ENCODE peak calls at places on chromosomes 1 and 21, in four cellular contexts. One of them, this sample, is unnamed.
A peak's percentile ranks its signal among the peaks of the same experiment; 100 is the strongest.

GRCh38 chr1:91750398-91750996 is 135.5 kb downstream of the TGFBR3 start:
- DNase-seq in WTC11: no peak
- DNase-seq in K562: no peak
- DNase-seq in HepG2: no peak
- DNase-seq in this sample: no peak

GRCh38 chr1:201597551-201598230 is 58.8 kb downstream of the NAV1 start:
- DNase-seq in WTC11: no peak
- DNase-seq in K562: no peak
- DNase-seq in HepG2: no peak
- DNase-seq in this sample: no peak

GRCh38 chr1:150874455-150875196 is 1.8 kb downstream of the ARNT start:
- DNase-seq in WTC11: no peak
- DNase-seq in K562: no peak
- DNase-seq in HepG2: no peak
- DNase-seq in this sample: no peak

GRCh38 chr1:219463629-219464028 is 149.3 kb downstream of the ZC3H11B start:
- DNase-seq in WTC11: no peak
- DNase-seq in K562: no peak
- DNase-seq in HepG2: no peak
- DNase-seq in this sample: no peak

GRCh38 chr1:221117548-221117951 is 238.3 kb downstream of the HLX start:
- DNase-seq in WTC11: no peak
- DNase-seq in K562: no peak
- DNase-seq in HepG2: no peak
- DNase-seq in this sample: no peak

GRCh38 chr1:92476071-92476607 is 10.6 kb downstream of the GFI1 start:
- DNase-seq in WTC11: peak; percentile 20
- DNase-seq in K562: no peak
- DNase-seq in HepG2: no peak
- DNase-seq in this sample: no peak

GRCh38 chr1:154327466-154328317 is 2.4 kb downstream of the ATP8B2 start:
- DNase-seq in WTC11: no peak
- DNase-seq in K562: no peak
- DNase-seq in HepG2: no peak
- DNase-seq in this sample: no peak

GRCh38 chr1:175812936-175813335 is 69.5 kb upstream of the TNR start:
- DNase-seq in WTC11: no peak
- DNase-seq in K562: no peak
- DNase-seq in HepG2: no peak
- DNase-seq in this sample: no peak

GRCh38 chr21:34280389-34280795 is 83.4 kb upstream of the KCNE2 start:
- DNase-seq in WTC11: no peak
- DNase-seq in K562: no peak
- DNase-seq in HepG2: no peak
- DNase-seq in this sample: no peak

GRCh38 chr1:111618081-111618480 is 1.5 kb upstream of the RAP1A start:
- DNase-seq in WTC11: no peak
- DNase-seq in K562: no peak
- DNase-seq in HepG2: no peak
- DNase-seq in this sample: no peak

GRCh38 chr1:246146811-246147210 is 360.3 kb downstream of the SMYD3 start:
- DNase-seq in WTC11: no peak
- DNase-seq in K562: no peak
- DNase-seq in HepG2: no peak
- DNase-seq in this sample: no peak

GRCh38 chr1:154741327-154741726 is 128.8 kb downstream of the KCNN3 start:
- DNase-seq in WTC11: no peak
- DNase-seq in K562: no peak
- DNase-seq in HepG2: no peak
- DNase-seq in this sample: no peak

GRCh38 chr1:76865696-76866291 is 1.5 kb upstream of the ST6GALNAC5 start:
- DNase-seq in WTC11: no peak
- DNase-seq in K562: no peak
- DNase-seq in HepG2: no peak
- DNase-seq in this sample: no peak

GRCh38 chr1:235067396-235068154 is 61.1 kb downstream of the TOMM20 start:
- DNase-seq in WTC11: no peak
- DNase-seq in K562: no peak
- DNase-seq in HepG2: peak; percentile 58
- DNase-seq in this sample: no peak
- TF ChIP-seq ELF4 in WTC11: no peak
- TF ChIP-seq ELF4 in K562: no peak
- TF ChIP-seq ELF4 in HepG2: no peak
- TF ChIP-seq ELF4 in this sample: no peak

GRCh38 chr1:97942161-97943123 is 21.6 kb upstream of the DPYD start:
- DNase-seq in WTC11: no peak
- DNase-seq in K562: no peak
- DNase-seq in HepG2: no peak
- DNase-seq in this sample: no peak

GRCh38 chr1:97943354-97943753 is 22.5 kb upstream of the DPYD start:
- DNase-seq in WTC11: no peak
- DNase-seq in K562: no peak
- DNase-seq in HepG2: no peak
- DNase-seq in this sample: no peak

DNA sequence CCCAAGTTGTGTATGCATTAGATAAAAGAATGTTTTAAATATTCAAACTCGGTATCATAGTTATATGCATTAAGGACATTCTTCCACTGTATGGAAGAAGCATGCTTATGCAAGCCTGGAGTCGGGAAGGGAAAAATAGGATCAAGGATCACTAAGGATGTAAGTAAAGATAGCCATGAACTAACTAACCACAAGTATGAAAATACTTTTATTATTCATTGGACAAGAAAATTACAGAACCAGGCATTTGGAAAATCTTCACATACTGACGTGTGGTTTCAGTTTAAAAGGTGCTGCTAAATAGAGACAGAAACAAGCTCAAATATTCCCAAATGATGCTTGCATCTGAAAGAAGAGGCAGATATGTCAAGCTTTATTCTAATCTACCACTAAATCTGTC is 26.9 kb upstream of the DPYD start:
- DNase-seq in WTC11: no peak
- DNase-seq in K562: no peak
- DNase-seq in HepG2: no peak
- DNase-seq in this sample: no peak
- TF ChIP-seq ELF4 in WTC11: no peak
- TF ChIP-seq ELF4 in K562: no peak
- TF ChIP-seq ELF4 in HepG2: no peak
- TF ChIP-seq ELF4 in this sample: no peak

GRCh38 chr1:8096105-8097011 is 70.2 kb upstream of the ERRFI1 start:
- DNase-seq in WTC11: no peak
- DNase-seq in K562: no peak
- DNase-seq in HepG2: no peak
- DNase-seq in this sample: no peak
- TF ChIP-seq ELF4 in WTC11: no peak
- TF ChIP-seq ELF4 in K562: no peak
- TF ChIP-seq ELF4 in HepG2: no peak
- TF ChIP-seq ELF4 in this sample: no peak

GRCh38 chr21:42670884-42671283 is 17.5 kb downstream of the PDE9A start:
- DNase-seq in WTC11: no peak
- DNase-seq in K562: no peak
- DNase-seq in HepG2: no peak
- DNase-seq in this sample: no peak

GRCh38 chr21:42673633-42674328 is 20.4 kb downstream of the PDE9A start:
- DNase-seq in WTC11: no peak
- DNase-seq in K562: no peak
- DNase-seq in HepG2: no peak
- DNase-seq in this sample: no peak

GRCh38 chr21:42674351-42674940 is 21.0 kb downstream of the PDE9A start:
- DNase-seq in WTC11: peak; percentile 76
- DNase-seq in K562: peak; percentile 63
- DNase-seq in HepG2: no peak
- DNase-seq in this sample: peak; percentile 56

GRCh38 chr21:42671778-42672593 is 18.6 kb downstream of the PDE9A start:
- DNase-seq in WTC11: no peak
- DNase-seq in K562: no peak
- DNase-seq in HepG2: peak; percentile 73
- DNase-seq in this sample: no peak

DNA sequence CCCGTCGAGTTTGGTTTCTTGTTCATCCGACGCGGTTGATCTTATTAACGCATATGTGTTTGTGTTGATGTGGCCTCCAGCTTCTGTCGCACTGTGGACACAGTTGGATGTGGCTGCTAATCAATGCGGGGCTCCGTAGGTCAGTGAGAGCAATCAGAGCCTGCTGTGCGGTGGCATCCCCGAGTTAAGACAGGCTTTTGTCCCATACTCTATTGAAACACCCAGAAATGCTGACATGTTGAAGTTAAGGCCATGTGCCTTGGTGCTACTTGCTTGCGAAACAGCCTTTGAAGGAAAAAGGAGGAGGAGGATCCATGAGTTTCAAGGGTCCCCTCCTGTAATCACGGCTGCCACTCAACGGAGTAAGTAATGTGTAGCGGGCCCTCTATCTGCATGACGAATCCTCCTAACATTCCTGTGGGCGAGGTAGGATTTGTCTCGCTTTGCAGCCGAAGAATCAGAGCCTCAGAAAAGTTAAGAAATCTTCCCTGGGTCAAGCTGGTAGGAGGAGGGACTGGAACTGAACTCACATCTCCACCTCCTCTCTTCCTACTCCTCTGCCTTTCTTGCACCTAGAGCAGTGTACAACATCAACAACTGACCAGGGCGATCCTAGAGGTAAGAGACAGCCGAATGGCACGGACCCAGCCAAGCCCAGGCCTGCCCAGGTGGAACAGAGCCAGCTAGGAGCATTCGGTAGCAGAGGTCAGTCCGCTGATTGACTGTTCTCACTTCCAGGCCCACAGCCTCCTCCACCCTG is 19.5 kb downstream of the PDE9A start:
- DNase-seq in WTC11: no peak
- DNase-seq in K562: no peak
- DNase-seq in HepG2: no peak
- DNase-seq in this sample: no peak
- TF ChIP-seq ELF4 in WTC11: no peak
- TF ChIP-seq ELF4 in K562: no peak
- TF ChIP-seq ELF4 in HepG2: no peak
- TF ChIP-seq ELF4 in this sample: no peak

GRCh38 chr1:79711001-79711431 is 704.5 kb upstream of the ADGRL4 start:
- DNase-seq in WTC11: no peak
- DNase-seq in K562: no peak
- DNase-seq in HepG2: no peak
- DNase-seq in this sample: no peak
- TF ChIP-seq ELF4 in WTC11: no peak
- TF ChIP-seq ELF4 in K562: no peak
- TF ChIP-seq ELF4 in HepG2: no peak
- TF ChIP-seq ELF4 in this sample: no peak

GRCh38 chr1:43241352-43241953 is 28.3 kb upstream of the TMEM125 start:
- DNase-seq in WTC11: no peak
- DNase-seq in K562: no peak
- DNase-seq in HepG2: peak; percentile 41
- DNase-seq in this sample: no peak

GRCh38 chr1:43238991-43239469 is 30.8 kb upstream of the TMEM125 start:
- DNase-seq in WTC11: no peak
- DNase-seq in K562: no peak
- DNase-seq in HepG2: no peak
- DNase-seq in this sample: no peak

GRCh38 chr1:43238104-43238503 is 31.7 kb upstream of the TMEM125 start:
- DNase-seq in WTC11: peak; percentile 79
- DNase-seq in K562: peak; percentile 38
- DNase-seq in HepG2: peak; percentile 81
- DNase-seq in this sample: peak; percentile 64

GRCh38 chr1:43237131-43237530 is 32.7 kb upstream of the TMEM125 start:
- DNase-seq in WTC11: no peak
- DNase-seq in K562: no peak
- DNase-seq in HepG2: no peak
- DNase-seq in this sample: no peak

GRCh38 chr1:43239484-43239883 is 30.3 kb upstream of the TMEM125 start:
- DNase-seq in WTC11: no peak
- DNase-seq in K562: no peak
- DNase-seq in HepG2: no peak
- DNase-seq in this sample: no peak
- TF ChIP-seq ELF4 in WTC11: no peak
- TF ChIP-seq ELF4 in K562: no peak
- TF ChIP-seq ELF4 in HepG2: no peak
- TF ChIP-seq ELF4 in this sample: no peak

GRCh38 chr1:78688701-78689100 is 39.1 kb downstream of the IFI44 start:
- DNase-seq in WTC11: no peak
- DNase-seq in K562: no peak
- DNase-seq in HepG2: no peak
- DNase-seq in this sample: peak; percentile 20

GRCh38 chr1:78690516-78690915 is 40.9 kb downstream of the IFI44 start:
- DNase-seq in WTC11: no peak
- DNase-seq in K562: no peak
- DNase-seq in HepG2: no peak
- DNase-seq in this sample: no peak

GRCh38 chr1:78683079-78683478 is 33.4 kb downstream of the IFI44 start:
- DNase-seq in WTC11: no peak
- DNase-seq in K562: no peak
- DNase-seq in HepG2: no peak
- DNase-seq in this sample: no peak

GRCh38 chr1:78687914-78688313 is 38.3 kb downstream of the IFI44 start:
- DNase-seq in WTC11: no peak
- DNase-seq in K562: no peak
- DNase-seq in HepG2: no peak
- DNase-seq in this sample: no peak

DNA sequence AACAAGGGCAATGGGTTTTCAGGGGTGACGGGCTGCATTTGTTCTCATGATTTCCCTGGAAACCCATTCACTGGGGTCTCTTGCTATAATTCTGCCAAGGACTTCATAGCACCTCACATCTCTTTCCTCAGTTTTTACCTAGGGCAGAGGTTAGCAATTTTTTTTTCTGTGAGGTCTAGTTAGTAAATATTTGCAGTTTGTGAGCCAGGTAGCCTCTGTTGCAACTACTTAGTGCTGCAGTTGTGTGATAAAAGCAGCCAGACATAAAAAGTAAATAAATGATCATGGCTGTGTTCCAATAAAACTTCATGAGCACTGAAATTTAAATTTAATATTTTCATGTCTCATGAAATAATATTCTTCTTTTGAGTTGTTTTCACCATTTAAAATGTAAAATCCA is 37.7 kb downstream of the IFI44 start:
- DNase-seq in WTC11: no peak
- DNase-seq in K562: no peak
- DNase-seq in HepG2: no peak
- DNase-seq in this sample: no peak
- TF ChIP-seq ELF4 in WTC11: no peak
- TF ChIP-seq ELF4 in K562: no peak
- TF ChIP-seq ELF4 in HepG2: no peak
- TF ChIP-seq ELF4 in this sample: no peak

GRCh38 chr1:211333906-211334305 is 7.3 kb downstream of the TRAF5 start:
- DNase-seq in WTC11: no peak
- DNase-seq in K562: no peak
- DNase-seq in HepG2: no peak
- DNase-seq in this sample: no peak
- TF ChIP-seq ELF4 in WTC11: no peak
- TF ChIP-seq ELF4 in K562: no peak
- TF ChIP-seq ELF4 in HepG2: no peak
- TF ChIP-seq ELF4 in this sample: no peak

GRCh38 chr1:212606734-212607205 is 1.8 kb upstream of the ATF3 start:
- DNase-seq in WTC11: peak; percentile 32
- DNase-seq in K562: peak; percentile 56
- DNase-seq in HepG2: no peak
- DNase-seq in this sample: no peak

GRCh38 chr1:212606042-212606733 is 2.4 kb upstream of the ATF3 start:
- DNase-seq in WTC11: no peak
- DNase-seq in K562: no peak
- DNase-seq in HepG2: no peak
- DNase-seq in this sample: no peak

GRCh38 chr1:212607206-212607923 is 1.2 kb upstream of the ATF3 start:
- DNase-seq in WTC11: no peak
- DNase-seq in K562: no peak
- DNase-seq in HepG2: no peak
- DNase-seq in this sample: no peak

GRCh38 chr1:212607924-212608208 is 695 bp upstream of the ATF3 start:
- DNase-seq in WTC11: no peak
- DNase-seq in K562: no peak
- DNase-seq in HepG2: no peak
- DNase-seq in this sample: no peak

GRCh38 chr1:212605441-212605976 is 3.1 kb upstream of the ATF3 start:
- DNase-seq in WTC11: no peak
- DNase-seq in K562: no peak
- DNase-seq in HepG2: no peak
- DNase-seq in this sample: no peak
- TF ChIP-seq ELF4 in WTC11: no peak
- TF ChIP-seq ELF4 in K562: no peak
- TF ChIP-seq ELF4 in HepG2: no peak
- TF ChIP-seq ELF4 in this sample: no peak